ENCODE peak calls at places on chromosomes 11 and 22, in four cellular contexts. One of them, this sample, is unnamed.

GRCh38 chr22:50011447-50012200 is 941 bp downstream of the IL17REL start:
- DNase-seq in osteoblast: peak; percentile 89
- DNase-seq in IMR-90: no peak
- DNase-seq in GM23338: peak; percentile 64
- DNase-seq in this sample: no peak

GRCh38 chr11:7442588-7443215 is 42.6 kb upstream of the OLFML1 start:
- DNase-seq in osteoblast: no peak
- DNase-seq in IMR-90: peak; percentile 31
- DNase-seq in GM23338: peak; percentile 84
- DNase-seq in this sample: peak; percentile 53

GRCh38 chr22:22955276-22955798 is 67.7 kb downstream of the IGLL5 start:
- DNase-seq in osteoblast: peak; percentile 10
- DNase-seq in IMR-90: no peak
- DNase-seq in GM23338: no peak
- DNase-seq in this sample: no peak

GRCh38 chr11:15276616-15277015 is 161.9 kb downstream of the INSC start:
- DNase-seq in osteoblast: no peak
- DNase-seq in IMR-90: peak; percentile 4
- DNase-seq in GM23338: peak; percentile 52
- DNase-seq in this sample: no peak

GRCh38 chr11:62552931-62553838 is 6.6 kb upstream of the AHNAK start:
- DNase-seq in osteoblast: peak; percentile 98
- DNase-seq in IMR-90: peak; percentile 96
- DNase-seq in GM23338: peak; percentile 88
- DNase-seq in this sample: no peak

GRCh38 chr22:41845380-41846267 is 12.7 kb downstream of the SREBF2 start:
- DNase-seq in osteoblast: peak; percentile 61
- DNase-seq in IMR-90: no peak
- DNase-seq in GM23338: no peak
- DNase-seq in this sample: no peak

GRCh38 chr11:8732748-8733241 is 50.2 kb downstream of the RPL27A start:
- DNase-seq in osteoblast: peak; percentile 98
- DNase-seq in IMR-90: peak; percentile 80
- DNase-seq in GM23338: no peak
- DNase-seq in this sample: peak; percentile 34

GRCh38 chr11:104661481-104661880 is 236.8 kb downstream of the CASP12 start:
- DNase-seq in osteoblast: no peak
- DNase-seq in IMR-90: no peak
- DNase-seq in GM23338: no peak
- DNase-seq in this sample: no peak

GRCh38 chr22:40928657-40929056 is 22.5 kb upstream of the RBX1 start:
- DNase-seq in osteoblast: no peak
- DNase-seq in IMR-90: no peak
- DNase-seq in GM23338: no peak
- DNase-seq in this sample: no peak

GRCh38 chr11:116219171-116219635 is 553.6 kb downstream of the BUD13 start:
- DNase-seq in osteoblast: no peak
- DNase-seq in IMR-90: no peak
- DNase-seq in GM23338: no peak
- DNase-seq in this sample: no peak

GRCh38 chr11:1772270-1773130 is 8.8 kb upstream of the CTSD start:
- DNase-seq in osteoblast: peak; percentile 100
- DNase-seq in IMR-90: peak; percentile 91
- DNase-seq in GM23338: peak; percentile 79
- DNase-seq in this sample: peak; percentile 77

GRCh38 chr22:37302617-37303555 is 20.6 kb downstream of the CYTH4 start:
- DNase-seq in osteoblast: peak; percentile 48
- DNase-seq in IMR-90: peak; percentile 15
- DNase-seq in GM23338: no peak
- DNase-seq in this sample: no peak

GRCh38 chr22:37300551-37301017 is 18.3 kb downstream of the CYTH4 start:
- DNase-seq in osteoblast: no peak
- DNase-seq in IMR-90: no peak
- DNase-seq in GM23338: no peak
- DNase-seq in this sample: no peak

GRCh38 chr22:37299969-37300509 is 17.7 kb downstream of the CYTH4 start:
- DNase-seq in osteoblast: no peak
- DNase-seq in IMR-90: no peak
- DNase-seq in GM23338: no peak
- DNase-seq in this sample: no peak

GRCh38 chr22:37298748-37299495 is 16.6 kb downstream of the CYTH4 start:
- DNase-seq in osteoblast: peak; percentile 51
- DNase-seq in IMR-90: no peak
- DNase-seq in GM23338: no peak
- DNase-seq in this sample: no peak

GRCh38 chr22:37301144-37301820 is 19.0 kb downstream of the CYTH4 start:
- DNase-seq in osteoblast: peak; percentile 73
- DNase-seq in IMR-90: peak; percentile 14
- DNase-seq in GM23338: no peak
- DNase-seq in this sample: no peak
- H3K27ac ChIP-seq in osteoblast: no peak overlapping the region
- H3K27ac ChIP-seq in IMR-90: no peak overlapping the region
- H3K27ac ChIP-seq in GM23338: no peak overlapping the region
- H3K27ac ChIP-seq in this sample: no peak overlapping the region

GRCh38 chr11:60498399-60498798 is 5.8 kb downstream of the MS4A12 start:
- DNase-seq in osteoblast: no peak
- DNase-seq in IMR-90: no peak
- DNase-seq in GM23338: no peak
- DNase-seq in this sample: no peak

GRCh38 chr11:60504219-60504618 is 11.0 kb upstream of the MS4A13 start:
- DNase-seq in osteoblast: no peak
- DNase-seq in IMR-90: no peak
- DNase-seq in GM23338: no peak
- DNase-seq in this sample: no peak

GRCh38 chr11:60498853-60499252 is 6.3 kb downstream of the MS4A12 start:
- DNase-seq in osteoblast: no peak
- DNase-seq in IMR-90: no peak
- DNase-seq in GM23338: no peak
- DNase-seq in this sample: no peak

GRCh38 chr11:60502221-60502775 is 9.7 kb downstream of the MS4A12 start:
- DNase-seq in osteoblast: no peak
- DNase-seq in IMR-90: no peak
- DNase-seq in GM23338: no peak
- DNase-seq in this sample: no peak

DNA sequence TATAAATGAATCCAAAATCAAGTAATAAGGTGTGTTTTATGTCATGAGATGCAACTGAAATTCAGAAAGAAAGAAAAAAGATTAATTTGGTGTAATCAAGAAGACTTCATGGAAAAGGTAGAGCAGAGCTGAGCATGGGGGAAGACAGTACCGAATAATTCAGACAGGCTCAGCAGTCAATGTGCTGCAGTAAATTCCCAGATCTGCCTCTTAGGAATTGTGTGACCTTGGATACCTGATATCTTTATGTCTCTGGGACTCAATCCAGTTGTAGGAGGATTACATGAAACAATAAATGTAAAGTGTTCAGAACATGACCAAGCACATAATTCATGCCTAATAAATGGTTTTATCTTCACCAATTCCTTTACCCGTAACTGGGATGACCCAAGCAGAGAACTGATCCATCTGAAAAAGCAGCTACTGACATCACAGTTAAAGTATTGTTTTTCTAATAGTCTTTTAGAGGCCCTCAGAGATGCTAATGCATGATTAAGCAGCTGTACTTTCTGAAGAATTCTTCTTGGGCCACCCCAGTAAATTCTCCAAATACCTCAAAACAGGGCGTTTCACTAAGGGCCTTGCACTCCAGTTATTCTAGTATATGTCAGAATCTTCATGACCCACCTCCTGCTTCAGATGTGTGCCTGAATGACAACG is 7.8 kb downstream of the MS4A12 start:
- DNase-seq in osteoblast: no peak
- DNase-seq in IMR-90: no peak
- DNase-seq in GM23338: peak; percentile 83
- DNase-seq in this sample: no peak
- H3K27ac ChIP-seq in osteoblast: no peak overlapping the region
- H3K27ac ChIP-seq in IMR-90: no peak overlapping the region
- H3K27ac ChIP-seq in GM23338: peak overlapping the region; percentile 87
- H3K27ac ChIP-seq in this sample: no peak overlapping the region

GRCh38 chr11:70523384-70524095 is 125.2 kb downstream of the CTTN start:
- DNase-seq in osteoblast: peak; percentile 44
- DNase-seq in IMR-90: no peak
- DNase-seq in GM23338: no peak
- DNase-seq in this sample: no peak
- H3K27ac ChIP-seq in osteoblast: no peak overlapping the region
- H3K27ac ChIP-seq in IMR-90: no peak overlapping the region
- H3K27ac ChIP-seq in GM23338: no peak overlapping the region
- H3K27ac ChIP-seq in this sample: no peak overlapping the region

DNA sequence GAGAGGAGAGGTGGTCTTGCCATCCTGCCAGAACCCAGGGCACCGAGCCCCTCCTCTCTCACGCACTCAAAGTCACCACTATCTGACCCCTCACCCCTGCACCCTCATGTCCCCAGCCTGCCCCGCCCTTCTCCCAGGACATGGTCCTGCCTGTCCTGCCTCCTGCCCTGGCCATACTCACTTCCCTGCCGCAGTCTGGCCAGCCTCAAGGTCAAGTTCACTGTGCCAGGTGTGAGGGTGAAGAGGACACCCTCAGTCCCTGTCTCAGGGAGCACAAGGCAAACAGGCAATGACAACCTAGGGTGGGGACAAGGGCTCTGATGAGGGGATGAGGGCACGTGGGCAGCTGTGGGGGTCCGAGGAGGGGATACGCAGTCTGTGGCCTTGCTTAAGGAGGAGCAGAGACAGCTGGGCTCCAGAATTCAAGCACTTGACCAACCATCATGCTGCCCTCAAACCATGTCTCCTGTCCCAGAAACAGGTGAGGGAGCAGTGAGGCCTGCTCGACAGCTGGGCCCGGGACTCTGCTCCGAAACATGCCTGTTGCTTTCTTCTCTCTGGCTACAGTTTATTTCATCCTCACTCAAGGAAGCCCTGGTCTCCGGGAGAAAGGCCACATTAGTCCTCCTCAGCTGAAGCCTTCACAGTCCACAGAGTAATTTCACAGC is 36.6 kb downstream of the PDGFB start:
- DNase-seq in osteoblast: peak; percentile 29
- DNase-seq in IMR-90: no peak
- DNase-seq in GM23338: no peak
- DNase-seq in this sample: no peak
- H3K27ac ChIP-seq in osteoblast: no peak overlapping the region
- H3K27ac ChIP-seq in IMR-90: no peak overlapping the region
- H3K27ac ChIP-seq in GM23338: no peak overlapping the region
- H3K27ac ChIP-seq in this sample: no peak overlapping the region

GRCh38 chr11:66011785-66012303 is at the start of gene CST6:
- DNase-seq in osteoblast: peak; percentile 44
- DNase-seq in IMR-90: no peak
- DNase-seq in GM23338: peak; percentile 68
- DNase-seq in this sample: no peak

GRCh38 chr11:66012371-66012945 is 650 bp downstream of the CST6 start:
- DNase-seq in osteoblast: peak; percentile 67
- DNase-seq in IMR-90: no peak
- DNase-seq in GM23338: no peak
- DNase-seq in this sample: no peak

GRCh38 chr11:66012946-66013761 is 1.3 kb downstream of the CST6 start:
- DNase-seq in osteoblast: peak; percentile 89
- DNase-seq in IMR-90: no peak
- DNase-seq in GM23338: peak; percentile 40
- DNase-seq in this sample: no peak

GRCh38 chr11:66013762-66014100 is 1.9 kb downstream of the CST6 start:
- DNase-seq in osteoblast: peak; percentile 55
- DNase-seq in IMR-90: no peak
- DNase-seq in GM23338: no peak
- DNase-seq in this sample: no peak

GRCh38 chr11:66011239-66011784 is 496 bp upstream of the CST6 start:
- DNase-seq in osteoblast: peak; percentile 86
- DNase-seq in IMR-90: peak; percentile 53
- DNase-seq in GM23338: peak; percentile 53
- DNase-seq in this sample: no peak
- H3K27ac ChIP-seq in osteoblast: no peak overlapping the region
- H3K27ac ChIP-seq in IMR-90: no peak overlapping the region
- H3K27ac ChIP-seq in GM23338: no peak overlapping the region
- H3K27ac ChIP-seq in this sample: no peak overlapping the region

GRCh38 chr11:125276635-125277008 is 112.1 kb downstream of the PKNOX2 start:
- DNase-seq in osteoblast: no peak
- DNase-seq in IMR-90: no peak
- DNase-seq in GM23338: no peak
- DNase-seq in this sample: no peak

GRCh38 chr11:125274774-125275173 is 110.2 kb downstream of the PKNOX2 start:
- DNase-seq in osteoblast: no peak
- DNase-seq in IMR-90: no peak
- DNase-seq in GM23338: no peak
- DNase-seq in this sample: no peak

GRCh38 chr11:125274309-125274708 is 109.8 kb downstream of the PKNOX2 start:
- DNase-seq in osteoblast: no peak
- DNase-seq in IMR-90: no peak
- DNase-seq in GM23338: no peak
- DNase-seq in this sample: no peak

GRCh38 chr11:125273519-125274000 is 109.0 kb downstream of the PKNOX2 start:
- DNase-seq in osteoblast: no peak
- DNase-seq in IMR-90: no peak
- DNase-seq in GM23338: no peak
- DNase-seq in this sample: no peak

DNA sequence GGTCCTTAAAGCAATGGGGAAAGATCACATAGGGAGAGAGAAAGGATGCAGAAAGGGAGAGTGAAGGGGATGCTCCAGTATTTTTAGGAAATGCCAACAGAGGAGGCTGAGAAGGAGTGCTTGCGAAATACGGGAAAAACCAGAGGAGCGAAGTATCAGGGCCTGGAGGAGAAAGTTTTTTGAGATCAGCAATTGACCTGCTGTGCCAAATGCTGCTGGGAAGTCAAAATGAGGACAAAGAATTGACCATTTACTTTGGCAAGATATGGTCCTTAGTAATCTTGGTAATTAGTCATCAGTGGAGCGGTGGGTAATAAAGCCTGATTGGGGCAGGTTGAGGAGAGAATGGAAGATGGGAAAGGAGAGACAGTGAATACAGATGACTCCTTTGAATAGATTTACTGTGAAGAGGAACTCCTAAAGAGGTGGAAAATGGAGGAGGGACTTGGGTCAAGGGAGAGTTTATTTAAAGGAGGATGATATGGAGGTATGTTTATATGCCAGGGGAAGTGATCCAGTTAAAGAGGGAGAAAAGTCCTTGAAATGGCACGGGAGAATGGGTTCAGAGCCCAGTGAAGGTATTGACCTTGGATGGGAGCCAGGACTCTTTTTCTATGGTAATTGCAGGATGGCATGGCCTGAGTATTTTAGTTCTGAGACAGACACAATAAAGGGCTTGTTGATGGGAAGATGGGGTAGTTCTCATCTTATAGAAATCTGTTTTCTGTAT is 111.5 kb downstream of the PKNOX2 start:
- DNase-seq in osteoblast: peak; percentile 81
- DNase-seq in IMR-90: peak; percentile 64
- DNase-seq in GM23338: no peak
- DNase-seq in this sample: no peak
- H3K27ac ChIP-seq in osteoblast: no peak overlapping the region
- H3K27ac ChIP-seq in IMR-90: no peak overlapping the region
- H3K27ac ChIP-seq in GM23338: no peak overlapping the region
- H3K27ac ChIP-seq in this sample: no peak overlapping the region

This sample was measured in caudate nucleus.